ENCODE peak calls at places on chromosomes 11 and 22, in six cellular contexts. Z, X, R, H, P and Y are unnamed samples.

GRCh38 chr11:68632802-68633201 is 51.5 kb upstream of the GAL start:
- DNase-seq in Z (no peak), X (no peak), H (peak; percentile 43), R (peak; percentile 51), P (no peak), Y (peak; percentile 83)

GRCh38 chr11:63764712-63765631 is 3.6 kb downstream of the ZFTA start:
- DNase-seq in H (no peak), R (no peak), X (peak; percentile 67), P (peak; percentile 71), Z (no peak), Y (no peak)

GRCh38 chr11:11937957-11938356 is 70.5 kb downstream of the DKK3 start:
- DNase-seq in Z (no peak), H (no peak), R (peak; percentile 67), X (no peak), P (no peak), Y (no peak)

GRCh38 chr22:19884954-19885751 is 30.5 kb upstream of the GNB1L start:
- DNase-seq in Z (no peak), R (no peak), H (no peak), X (no peak), P (no peak), Y (peak; percentile 4)

GRCh38 chr11:79160786-79161403 is 279.9 kb downstream of the TENM4 start:
- DNase-seq in P (no peak), Z (no peak), X (peak; percentile 33), H (peak; percentile 25), R (no peak), Y (no peak)

GRCh38 chr11:117663826-117664225 is 133.2 kb downstream of the DSCAML1 start:
- DNase-seq in Z (no peak), X (no peak), P (no peak), H (no peak), R (no peak), Y (no peak)

GRCh38 chr11:77813256-77813655 is 7.3 kb downstream of the RSF1 start:
- DNase-seq in X (no peak), P (no peak), H (peak; percentile 36), Z (no peak), R (no peak), Y (no peak)

GRCh38 chr22:40723396-40723933 is 44.2 kb downstream of the MCHR1 start:
- DNase-seq in X (no peak), Z (no peak), P (no peak), R (no peak), H (no peak), Y (no peak)

GRCh38 chr22:50225200-50225969 is 19.4 kb downstream of the TUBGCP6 start:
- DNase-seq in X (no peak), P (peak; percentile 33), R (no peak), Z (no peak), H (no peak), Y (no peak)

GRCh38 chr22:17918840-17919239 is 105.5 kb downstream of the MICAL3 start:
- DNase-seq in X (no peak), Z (no peak), P (no peak), R (no peak), H (peak; percentile 70), Y (no peak)

GRCh38 chr11:58788355-58789023 is 56.0 kb downstream of the GLYATL2 start:
- DNase-seq in Z (no peak), R (peak; percentile 86), H (peak; percentile 22), X (peak; percentile 68), P (peak; percentile 52), Y (peak; percentile 28)

GRCh38 chr22:17999851-18000250 is 24.5 kb downstream of the MICAL3 start:
- DNase-seq in X (no peak), H (no peak), Z (no peak), R (no peak), P (peak; percentile 19), Y (no peak)

GRCh38 chr11:27864046-27865025 is 164.1 kb upstream of the BDNF start:
- DNase-seq in P (peak; percentile 88), X (no peak), R (peak; percentile 28), Z (no peak), H (peak; percentile 39), Y (no peak)

GRCh38 chr22:38477515-38477914 is 9.6 kb downstream of the KDELR3 start:
- DNase-seq in H (no peak), X (no peak), Z (no peak), P (no peak), R (peak; percentile 82), Y (no peak)

GRCh38 chr11:15158351-15159015 is 43.8 kb downstream of the INSC start:
- DNase-seq in X (no peak), R (peak; percentile 65), Z (no peak), P (no peak), H (peak; percentile 52), Y (no peak)

GRCh38 chr11:46983598-46983997 is 47.0 kb downstream of the CSTPP1 start:
- DNase-seq in X (no peak), H (no peak), P (no peak), R (no peak), Z (no peak), Y (no peak)

GRCh38 chr22:28024422-28024888 is 105.4 kb upstream of the PITPNB start:
- DNase-seq in P (no peak), Z (no peak), H (no peak), R (no peak), X (peak; percentile 6), Y (no peak)

GRCh38 chr11:108654994-108655631 is 9.8 kb upstream of the DDX10 start:
- DNase-seq in P (peak; percentile 24), R (peak; percentile 49), H (peak; percentile 18), X (peak; percentile 59), Z (no peak), Y (peak; percentile 55)

GRCh38 chr11:34602245-34602644 is 18.6 kb upstream of the EHF start:
- DNase-seq in H (no peak), X (no peak), R (peak; percentile 69), Z (no peak), P (peak; percentile 35), Y (no peak)

GRCh38 chr22:49271369-49271727 is 556.3 kb downstream of the BRD1 start:
- DNase-seq in Z (no peak), X (no peak), R (no peak), H (no peak), P (no peak), Y (no peak)

GRCh38 chr11:613369-613968 is 2.3 kb downstream of the IRF7 start:
- DNase-seq in H (no peak), R (peak; percentile 54), X (peak; percentile 89), P (peak; percentile 49), Z (peak; percentile 73), Y (peak; percentile 84)

GRCh38 chr11:36009469-36009868 is 65.6 kb downstream of the LDLRAD3 start:
- DNase-seq in R (peak; percentile 84), X (no peak), P (no peak), H (peak; percentile 80), Z (no peak), Y (no peak)

GRCh38 chr11:3859373-3859881 is 4.0 kb downstream of the STIM1 start:
- DNase-seq in Z (no peak), X (peak; percentile 49), H (no peak), R (no peak), P (peak; percentile 45), Y (peak; percentile 33)

GRCh38 chr22:20130319-20130718 is 1.3 kb upstream of the ZDHHC8 start:
- DNase-seq in H (no peak), R (peak; percentile 15), Z (no peak), X (no peak), P (no peak), Y (no peak)

GRCh38 chr11:102940714-102941588 is 14.6 kb downstream of the MMP13 start:
- DNase-seq in P (peak; percentile 26), X (peak; percentile 60), R (peak; percentile 73), Z (no peak), H (peak; percentile 46), Y (peak; percentile 38)

GRCh38 chr11:43574949-43575915 is 105.3 kb upstream of the HSD17B12 start:
- DNase-seq in X (peak; percentile 85), Z (no peak), R (no peak), P (no peak), H (peak; percentile 58), Y (peak; percentile 78)

GRCh38 chr11:100999756-101000155 is 129.9 kb downstream of the PGR start:
- DNase-seq in H (no peak), R (no peak), X (no peak), Z (no peak), P (no peak), Y (no peak)

GRCh38 chr11:101008961-101009684 is 120.5 kb downstream of the PGR start:
- DNase-seq in Z (no peak), P (no peak), R (no peak), X (no peak), H (no peak), Y (no peak)

DNA sequence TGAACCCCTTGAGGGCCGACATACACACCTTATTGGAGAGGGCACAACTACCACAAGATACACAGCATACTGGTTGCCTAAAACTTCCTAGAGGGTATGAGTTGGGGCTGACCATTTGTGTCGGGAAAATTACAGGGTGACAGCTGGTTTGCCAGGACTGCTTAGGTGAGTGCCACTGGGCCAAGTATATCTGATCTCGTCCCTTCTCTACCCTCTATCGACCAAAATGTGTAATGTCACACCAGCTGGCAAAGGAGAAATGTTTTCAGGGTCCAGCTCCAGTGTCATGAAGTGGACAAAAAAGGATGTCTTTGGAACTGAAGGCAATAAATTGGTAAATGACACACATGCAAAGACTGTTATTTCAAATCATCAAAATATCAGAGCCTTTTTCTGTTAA is 126.1 kb downstream of the PGR start:
- DNase-seq in Z (no peak), X (no peak), R (no peak), H (no peak), P (no peak), Y (peak; percentile 16)
- TF ChIP-seq CTCF in Z (no peak), X (no peak), R (no peak), H (no peak), P (no peak), Y (peak; percentile 61)

GRCh38 chr11:20024172-20024935 is 135.9 kb downstream of the DBX1 start:
- DNase-seq in X (no peak), H (no peak), R (no peak), P (no peak), Z (no peak), Y (no peak)
- H3K4me3 ChIP-seq in X (no peak overlapping the region), H (peak overlapping the region; percentile 15), R (peak overlapping the region; percentile 62), P (no peak overlapping the region), Z (no peak overlapping the region), Y (no peak overlapping the region)

DNA sequence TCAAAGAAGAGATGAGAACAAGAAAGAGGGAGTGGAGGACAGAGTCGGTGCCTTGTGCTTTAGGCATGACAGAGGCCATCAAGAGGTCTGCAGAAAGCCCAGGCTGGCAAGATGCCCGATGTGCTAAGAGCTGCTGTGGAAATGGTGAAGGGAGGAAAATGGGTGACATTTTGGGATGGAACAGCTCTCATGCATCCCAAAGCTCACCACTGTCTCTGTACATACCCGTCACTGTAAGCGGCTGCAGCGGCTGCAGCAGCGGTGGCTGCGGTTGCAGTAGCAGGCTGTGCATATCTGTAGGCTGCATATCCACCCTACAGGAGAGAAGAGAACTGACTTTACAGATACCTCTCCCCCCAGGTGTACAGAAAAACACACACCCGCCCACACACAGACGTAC is 28.6 kb downstream of the APOL5 start:
- DNase-seq in Z (no peak), X (no peak), H (no peak), R (no peak), P (no peak), Y (peak; percentile 53)
- H3K36me3 ChIP-seq in Z (no peaks in the 10 kb centered on the region), X (no peaks in the 10 kb centered on the region), H (peaks cover 23% of the 10 kb centered on the region), R (peaks cover 15% of the 10 kb centered on the region), P (no peaks in the 10 kb centered on the region), Y (peaks cover 49% of the 10 kb centered on the region)

DNA sequence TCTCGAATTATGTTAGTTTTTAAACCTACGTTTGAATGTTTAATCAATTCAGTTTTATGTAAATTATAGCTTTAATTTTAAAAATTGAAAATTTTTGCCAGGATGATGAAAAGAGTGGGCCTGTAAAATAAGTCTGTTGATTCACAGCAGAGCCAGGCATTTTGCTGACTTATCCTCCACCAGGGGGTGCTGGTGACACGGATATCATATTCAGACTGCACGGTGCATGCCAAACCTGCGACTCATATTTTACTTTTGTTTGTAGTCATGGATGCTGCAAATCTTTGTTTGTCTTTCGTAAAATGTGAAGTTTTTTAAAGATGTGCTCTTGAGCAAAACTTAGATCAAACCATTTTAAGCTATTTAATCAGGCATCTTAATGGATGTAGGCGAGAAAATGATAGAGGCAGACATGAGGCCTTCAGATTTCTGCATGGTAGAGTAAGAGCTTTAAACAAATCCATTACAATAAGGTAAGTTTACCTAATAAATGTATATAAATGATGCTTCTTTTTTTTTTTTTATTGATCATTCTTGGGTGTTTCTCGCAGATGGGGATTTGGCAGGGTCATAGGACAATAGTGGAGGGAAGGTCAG is 3.6 kb upstream of the OR8B3 start:
- DNase-seq in X (peak; percentile 81), H (peak; percentile 65), R (peak; percentile 86), P (peak; percentile 29), Z (no peak), Y (peak; percentile 81)
- TF ChIP-seq CTCF in X (peak; percentile 50), H (peak; percentile 96), R (peak; percentile 75), P (peak; percentile 20), Z (peak; percentile 22), Y (peak; percentile 91)